ENCODE peak calls at places on chromosomes 1 and 21, in eight cellular contexts. P is tibial artery, W is spleen, I is RWPE1, S is GM20000, B is SK-N-SH, A is astrocyte, Z is Peyer's patch. M is an unnamed sample.

GRCh38 chr1:77825356-77825709 is 45.9 kb downstream of the MIGA1 start:
- DNase-seq in S (peak; percentile 16), A (peak; percentile 75), I (peak; percentile 74), B (no peak), Z (no peak), W (no peak), P (no peak), M (peak; percentile 16)

GRCh38 chr1:99936071-99936470 is 33.7 kb upstream of the SLC35A3 start:
- DNase-seq in I (no peak), A (no peak), B (no peak), Z (no peak), S (no peak), W (no peak), P (no peak), M (no peak)

GRCh38 chr1:81848880-81849500 is 48.3 kb downstream of the ADGRL2 start:
- DNase-seq in A (no peak), S (no peak), B (no peak), W (no peak), I (no peak), P (no peak), Z (no peak), M (no peak)

GRCh38 chr1:170692866-170693575 is 29.1 kb downstream of the PRRX1 start:
- DNase-seq in S (no peak), W (no peak), I (peak; percentile 16), B (no peak), Z (no peak), A (peak; percentile 75), P (no peak), M (no peak)

GRCh38 chr1:39103321-39104157 is 77.4 kb downstream of the NDUFS5 start:
- DNase-seq in I (peak; percentile 82), Z (no peak), P (no peak), W (no peak), A (peak; percentile 62), B (no peak), S (no peak), M (no peak)

GRCh38 chr1:153662269-153662668 is 3.8 kb downstream of the SNAPIN start:
- DNase-seq in I (no peak), A (no peak), W (no peak), Z (no peak), S (no peak), P (no peak), B (no peak), M (no peak)

GRCh38 chr1:177256153-177256814 is 85.5 kb downstream of the BRINP2 start:
- DNase-seq in I (peak; percentile 76), W (peak; percentile 81), S (peak; percentile 36), P (peak; percentile 28), B (no peak), A (peak; percentile 92), Z (peak; percentile 73), M (peak; percentile 44)

GRCh38 chr21:39620856-39621255 is 8.1 kb downstream of the B3GALT5 start:
- DNase-seq in S (no peak), P (no peak), B (no peak), A (no peak), W (no peak), I (no peak), Z (no peak), M (no peak)

GRCh38 chr1:189405419-189405818 is 1072.2 kb downstream of the BRINP3 start:
- DNase-seq in I (no peak), A (no peak), W (no peak), Z (no peak), P (no peak), S (no peak), B (no peak), M (no peak)

GRCh38 chr1:22773981-22774471 is 63.4 kb downstream of the EPHB2 start:
- DNase-seq in S (no peak), Z (no peak), A (peak; percentile 67), I (no peak), B (no peak), P (peak; percentile 86), W (no peak), M (no peak)

GRCh38 chr1:188822248-188822647 is 1655.4 kb downstream of the BRINP3 start:
- DNase-seq in B (no peak), P (no peak), S (no peak), Z (no peak), W (no peak), I (no peak), A (no peak), M (no peak)

GRCh38 chr1:83318361-83318760 is 680.6 kb downstream of the TTLL7 start:
- DNase-seq in P (no peak), W (no peak), S (no peak), Z (no peak), A (no peak), B (no peak), I (no peak), M (no peak)

GRCh38 chr1:33383974-33384767 is 46.7 kb downstream of the PHC2 start:
- DNase-seq in B (no peak), P (no peak), Z (no peak), W (no peak), A (peak; percentile 90), I (peak; percentile 43), S (no peak), M (no peak)

GRCh38 chr21:29613021-29613420 is 314.3 kb downstream of the BACH1 start:
- DNase-seq in Z (no peak), W (no peak), S (no peak), P (no peak), A (peak; percentile 55), I (no peak), B (no peak), M (no peak)

GRCh38 chr1:227540170-227541098 is 22.9 kb upstream of the ZNF678 start:
- DNase-seq in S (no peak), P (no peak), I (no peak), W (peak; percentile 61), A (no peak), B (no peak), Z (no peak), M (no peak)

GRCh38 chr1:186494832-186495271 is 33.9 kb upstream of the PDC start:
- DNase-seq in W (no peak), I (peak; percentile 19), P (no peak), S (no peak), B (no peak), Z (no peak), A (peak; percentile 11), M (no peak)

GRCh38 chr1:180083164-180083563 is 71.5 kb upstream of the QSOX1 start:
- DNase-seq in I (no peak), A (no peak), B (no peak), Z (no peak), W (no peak), S (no peak), P (no peak), M (no peak)

GRCh38 chr1:205497351-205497750 is 7.1 kb upstream of the CDK18 start:
- DNase-seq in A (no peak), I (no peak), B (no peak), P (no peak), Z (no peak), W (no peak), S (no peak), M (no peak)

GRCh38 chr1:185157599-185158469 is 867 bp downstream of the SWT1 start:
- DNase-seq in I (no peak), S (peak; percentile 6), W (no peak), B (no peak), A (no peak), Z (no peak), P (no peak), M (no peak)

GRCh38 chr1:62062087-62062486 is 132.6 kb upstream of the L1TD1 start:
- DNase-seq in B (no peak), Z (no peak), P (no peak), A (no peak), I (no peak), S (no peak), W (no peak), M (no peak)

GRCh38 chr1:88080875-88081274 is 603.2 kb upstream of the PKN2 start:
- DNase-seq in P (no peak), A (no peak), B (no peak), S (no peak), W (no peak), Z (no peak), I (no peak), M (no peak)

DNA sequence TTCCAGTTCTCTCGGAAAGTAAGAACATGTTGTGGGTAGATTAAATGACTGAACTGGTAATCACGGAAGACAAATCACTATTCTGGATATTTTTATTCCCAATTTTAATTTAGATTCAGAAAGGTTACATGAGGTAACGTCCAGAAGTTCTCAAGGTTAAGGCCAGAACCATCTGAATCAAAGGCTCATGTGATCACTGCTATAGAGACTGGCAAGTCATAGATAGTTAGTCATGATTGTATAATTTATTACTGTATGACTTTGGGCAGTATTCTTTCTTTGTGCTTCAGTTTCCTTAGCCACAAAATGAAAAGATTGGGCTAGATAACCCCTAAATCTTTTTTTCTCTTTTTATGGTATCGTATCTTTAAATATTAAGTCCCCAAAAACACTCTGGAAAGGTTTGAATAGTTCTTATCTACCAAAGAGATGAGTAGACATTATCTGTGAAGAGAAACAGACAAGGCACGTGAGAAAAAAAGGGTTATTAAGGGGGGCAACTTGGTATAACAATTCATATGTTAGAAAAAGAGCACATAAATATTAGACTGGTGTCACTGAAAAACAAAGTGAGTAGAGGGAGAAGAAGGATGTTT is 241.0 kb downstream of the PTPRC start:
- DNase-seq in Z (no peak), B (no peak), S (no peak), I (no peak), A (peak; percentile 71), P (no peak), W (no peak), M (no peak)
- TF ChIP-seq CTCF in Z (no peak), B (no peak), S (no peak), I (no peak), A (no peak), P (no peak), W (no peak), M (no peak)

GRCh38 chr1:48236716-48237470 is 14.4 kb downstream of the SLC5A9 start:
- DNase-seq in W (no peak), A (peak; percentile 15), B (peak; percentile 62), Z (no peak), S (peak; percentile 48), I (peak; percentile 51), P (no peak), M (peak; percentile 68)
- TF ChIP-seq CTCF in W (peak; percentile 55), A (peak; percentile 68), B (peak; percentile 59), Z (peak; percentile 88), S (no peak), I (peak; percentile 54), P (peak; percentile 66), M (peak; percentile 54)

DNA sequence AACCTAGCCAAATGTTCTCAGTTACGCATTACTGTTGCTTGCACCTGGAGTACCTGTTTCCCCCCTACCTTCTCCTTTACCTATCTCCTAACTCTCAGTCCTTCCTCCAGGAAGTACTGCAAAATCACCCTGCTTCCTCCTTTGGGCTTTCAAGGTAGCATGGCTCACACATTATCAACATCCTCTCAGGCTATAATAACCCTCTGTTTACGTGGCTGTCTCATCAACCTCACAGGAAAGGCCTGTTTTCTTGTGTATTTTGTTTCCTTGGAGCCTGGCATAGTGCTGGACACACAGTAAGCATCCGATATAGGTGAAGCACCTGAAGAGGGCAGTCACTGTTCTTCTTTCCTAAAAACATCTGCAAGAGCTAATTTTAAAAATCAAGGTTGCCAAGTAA is 32.7 kb upstream of the ANGPTL7 start:
- DNase-seq in Z (no peak), B (no peak), I (no peak), S (no peak), P (no peak), A (no peak), W (no peak), M (no peak)
- TF ChIP-seq CTCF in Z (no peak), B (no peak), I (no peak), S (no peak), P (no peak), A (no peak), W (no peak), M (no peak)

DNA sequence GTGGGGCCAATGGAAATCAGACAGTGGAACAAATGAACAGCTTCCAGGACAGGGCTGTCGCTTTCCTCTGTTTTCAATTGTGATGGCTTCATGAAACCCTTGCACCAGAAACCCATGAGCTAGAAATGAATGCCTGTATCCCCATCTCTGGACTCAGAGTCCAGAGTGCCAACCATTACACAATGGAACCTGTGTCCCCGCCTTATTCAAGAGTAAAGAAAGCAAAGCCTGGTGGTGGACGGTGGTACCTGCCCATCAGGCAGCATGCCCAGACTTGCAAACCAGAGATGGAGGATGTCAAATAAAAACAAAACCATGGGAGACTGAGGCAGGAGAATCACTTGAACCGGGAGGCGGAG is 4.4 kb upstream of the CAPN2 start:
- DNase-seq in Z (no peak), B (no peak), W (no peak), P (no peak), S (no peak), I (no peak), A (no peak), M (no peak)
- TF ChIP-seq CTCF in Z (peak; percentile 61), B (peak; percentile 30), W (no peak), P (no peak), S (no peak), I (no peak), A (no peak), M (no peak)